ENCODE peak calls at places on chromosomes 12 and 14, in six cellular contexts. One of them, this sample, is unnamed. For H3K27me3, the result is how much of the 10 kb centered on the place peaks cover.

GRCh38 chr14:91350483-91350812 is 67.2 kb downstream of the CCDC88C start:
- DNase-seq in aorta: no peak
- DNase-seq in cardiac muscle cell: no peak
- DNase-seq in fibroblast of lung: no peak
- DNase-seq in neuronal stem cell: no peak
- DNase-seq in GM23338: no peak
- DNase-seq in this sample: no peak

GRCh38 chr14:83826838-83827237 is 1703.1 kb upstream of the FLRT2 start:
- DNase-seq in aorta: no peak
- DNase-seq in GM23338: peak
- DNase-seq in cardiac muscle cell: peak
- DNase-seq in neuronal stem cell: no peak
- DNase-seq in fibroblast of lung: peak
- DNase-seq in this sample: peak

GRCh38 chr12:31491819-31492598 is 98.9 kb downstream of the DENND5B start:
- DNase-seq in cardiac muscle cell: peak
- DNase-seq in aorta: no peak
- DNase-seq in GM23338: peak
- DNase-seq in neuronal stem cell: no peak
- DNase-seq in fibroblast of lung: peak
- DNase-seq in this sample: peak

GRCh38 chr14:105430042-105430441 is 10.4 kb downstream of the MTA1 start:
- DNase-seq in GM23338: no peak
- DNase-seq in neuronal stem cell: no peak
- DNase-seq in aorta: no peak
- DNase-seq in fibroblast of lung: no peak
- DNase-seq in cardiac muscle cell: no peak
- DNase-seq in this sample: no peak

GRCh38 chr12:49838973-49839633 is 3.8 kb downstream of the BCDIN3D start:
- DNase-seq in aorta: no peak
- DNase-seq in GM23338: peak
- DNase-seq in neuronal stem cell: no peak
- DNase-seq in fibroblast of lung: peak
- DNase-seq in cardiac muscle cell: peak
- DNase-seq in this sample: peak

GRCh38 chr14:54652188-54652889 is 85.4 kb downstream of the SAMD4A start:
- DNase-seq in neuronal stem cell: peak
- DNase-seq in fibroblast of lung: peak
- DNase-seq in cardiac muscle cell: peak
- DNase-seq in aorta: peak
- DNase-seq in GM23338: peak
- DNase-seq in this sample: peak

GRCh38 chr12:76878045-76878898 is 547 bp downstream of the CSRP2 start:
- DNase-seq in fibroblast of lung: peak
- DNase-seq in cardiac muscle cell: peak
- DNase-seq in neuronal stem cell: peak
- DNase-seq in GM23338: peak
- DNase-seq in aorta: peak
- DNase-seq in this sample: peak

GRCh38 chr12:89417246-89417977 is 65.1 kb upstream of the DUSP6 start:
- DNase-seq in fibroblast of lung: peak
- DNase-seq in aorta: no peak
- DNase-seq in GM23338: no peak
- DNase-seq in cardiac muscle cell: peak
- DNase-seq in neuronal stem cell: no peak
- DNase-seq in this sample: peak

GRCh38 chr12:130011611-130012385 is 108.0 kb upstream of the TMEM132D start:
- DNase-seq in fibroblast of lung: no peak
- DNase-seq in neuronal stem cell: no peak
- DNase-seq in aorta: no peak
- DNase-seq in GM23338: no peak
- DNase-seq in cardiac muscle cell: no peak
- DNase-seq in this sample: no peak
- H3K27me3 ChIP-seq in fibroblast of lung: under half
- H3K27me3 ChIP-seq in neuronal stem cell: under half
- H3K27me3 ChIP-seq in aorta: under half
- H3K27me3 ChIP-seq in GM23338: under half
- H3K27me3 ChIP-seq in cardiac muscle cell: under half
- H3K27me3 ChIP-seq in this sample: under half

GRCh38 chr14:96055065-96055752 is 16.0 kb downstream of the C14orf132 start:
- DNase-seq in cardiac muscle cell: peak
- DNase-seq in neuronal stem cell: no peak
- DNase-seq in aorta: no peak
- DNase-seq in fibroblast of lung: peak
- DNase-seq in GM23338: no peak
- DNase-seq in this sample: peak

GRCh38 chr14:96054661-96055060 is 15.5 kb downstream of the C14orf132 start:
- DNase-seq in neuronal stem cell: no peak
- DNase-seq in fibroblast of lung: no peak
- DNase-seq in cardiac muscle cell: no peak
- DNase-seq in aorta: no peak
- DNase-seq in GM23338: no peak
- DNase-seq in this sample: no peak

GRCh38 chr14:96056509-96057422 is 17.6 kb downstream of the C14orf132 start:
- DNase-seq in neuronal stem cell: no peak
- DNase-seq in aorta: no peak
- DNase-seq in fibroblast of lung: no peak
- DNase-seq in GM23338: peak
- DNase-seq in cardiac muscle cell: no peak
- DNase-seq in this sample: no peak

GRCh38 chr14:96057738-96058137 is 18.6 kb downstream of the C14orf132 start:
- DNase-seq in fibroblast of lung: no peak
- DNase-seq in aorta: no peak
- DNase-seq in cardiac muscle cell: no peak
- DNase-seq in neuronal stem cell: no peak
- DNase-seq in GM23338: no peak
- DNase-seq in this sample: no peak

DNA sequence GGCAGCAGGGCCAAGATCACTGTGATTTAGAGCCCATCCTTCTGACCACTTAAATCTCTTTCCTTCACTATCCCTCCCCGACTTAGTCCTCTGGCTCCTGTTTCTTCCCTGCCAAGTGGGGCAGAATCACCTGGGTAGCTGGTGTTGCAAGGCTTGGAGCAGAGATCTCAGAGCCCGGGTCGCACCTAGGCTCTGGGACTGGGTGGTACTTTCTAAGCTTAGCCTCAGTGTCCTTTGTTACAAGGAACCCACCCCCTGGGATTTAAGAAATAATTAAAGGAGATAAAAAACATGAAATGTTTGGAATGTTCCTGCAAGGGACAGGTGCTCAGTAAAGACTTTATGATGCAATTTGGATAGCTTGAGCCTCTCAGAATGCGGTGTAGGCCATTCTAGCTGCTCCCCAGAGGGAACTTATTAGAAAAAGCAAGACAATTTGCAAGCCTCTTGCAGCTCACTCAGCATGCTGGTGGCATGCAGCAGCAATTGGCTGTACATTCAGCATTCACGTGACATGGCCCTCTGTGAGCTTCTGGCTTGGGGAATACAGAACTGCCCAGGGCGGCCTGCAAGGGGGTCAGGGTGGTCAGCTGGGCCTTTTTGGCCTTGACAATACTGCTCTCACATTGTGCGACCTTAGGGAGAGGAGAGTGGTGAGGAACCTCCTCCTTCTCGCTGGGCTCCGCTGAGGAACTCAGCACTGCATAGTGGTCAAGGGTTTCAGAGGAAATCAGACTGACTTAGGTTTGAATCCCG is 16.8 kb downstream of the C14orf132 start:
- DNase-seq in aorta: no peak
- DNase-seq in cardiac muscle cell: no peak
- DNase-seq in GM23338: no peak
- DNase-seq in fibroblast of lung: no peak
- DNase-seq in neuronal stem cell: no peak
- DNase-seq in this sample: no peak
- H3K27me3 ChIP-seq in aorta: under half
- H3K27me3 ChIP-seq in cardiac muscle cell: under half
- H3K27me3 ChIP-seq in GM23338: under half
- H3K27me3 ChIP-seq in fibroblast of lung: under half
- H3K27me3 ChIP-seq in neuronal stem cell: under half
- H3K27me3 ChIP-seq in this sample: under half

GRCh38 chr12:3489057-3489456 is 1.9 kb upstream of the PRMT8 start:
- DNase-seq in GM23338: no peak
- DNase-seq in aorta: no peak
- DNase-seq in cardiac muscle cell: peak
- DNase-seq in neuronal stem cell: no peak
- DNase-seq in fibroblast of lung: peak
- DNase-seq in this sample: no peak
- H3K27me3 ChIP-seq in GM23338: half or more
- H3K27me3 ChIP-seq in aorta: under half
- H3K27me3 ChIP-seq in cardiac muscle cell: half or more
- H3K27me3 ChIP-seq in neuronal stem cell: under half
- H3K27me3 ChIP-seq in fibroblast of lung: under half
- H3K27me3 ChIP-seq in this sample: half or more

GRCh38 chr12:131048611-131048990 is 94.9 kb downstream of the ADGRD1 start:
- DNase-seq in GM23338: no peak
- DNase-seq in aorta: no peak
- DNase-seq in neuronal stem cell: no peak
- DNase-seq in cardiac muscle cell: no peak
- DNase-seq in fibroblast of lung: no peak
- DNase-seq in this sample: no peak
- H3K27me3 ChIP-seq in GM23338: under half
- H3K27me3 ChIP-seq in aorta: under half
- H3K27me3 ChIP-seq in neuronal stem cell: under half
- H3K27me3 ChIP-seq in cardiac muscle cell: under half
- H3K27me3 ChIP-seq in fibroblast of lung: under half
- H3K27me3 ChIP-seq in this sample: under half